ENCODE peak calls at places on chromosome 19, in eight cellular contexts. One of them, this sample, is unnamed.

GRCh38 chr19:784541-784940 is 12.7 kb upstream of the PTBP1 start:
- DNase-seq in foreskin fibroblast: no peak
- DNase-seq in left ventricle myocardium inferior: no peak
- DNase-seq in WTC11: no peak
- DNase-seq in progenitor cell of endocrine pancreas: no peak
- DNase-seq in neural progenitor cell: no peak
- DNase-seq in right atrium auricular region: no peak
- DNase-seq in AG04450: no peak
- DNase-seq in this sample: no peak

GRCh38 chr19:46727757-46728156 is 10.8 kb upstream of the PRKD2 start:
- DNase-seq in foreskin fibroblast: no peak
- DNase-seq in right atrium auricular region: no peak
- DNase-seq in AG04450: no peak
- DNase-seq in WTC11: no peak
- DNase-seq in neural progenitor cell: no peak
- DNase-seq in left ventricle myocardium inferior: no peak
- DNase-seq in progenitor cell of endocrine pancreas: no peak
- DNase-seq in this sample: no peak

GRCh38 chr19:1779604-1779973 is 26.3 kb downstream of the ONECUT3 start:
- DNase-seq in progenitor cell of endocrine pancreas: no peak
- DNase-seq in left ventricle myocardium inferior: no peak
- DNase-seq in WTC11: no peak
- DNase-seq in foreskin fibroblast: no peak
- DNase-seq in AG04450: no peak
- DNase-seq in right atrium auricular region: no peak
- DNase-seq in neural progenitor cell: no peak
- DNase-seq in this sample: no peak

GRCh38 chr19:1852294-1852646 is 4.0 kb upstream of the REXO1 start:
- DNase-seq in AG04450: no peak
- DNase-seq in progenitor cell of endocrine pancreas: no peak
- DNase-seq in right atrium auricular region: no peak
- DNase-seq in foreskin fibroblast: peak
- DNase-seq in WTC11: no peak
- DNase-seq in left ventricle myocardium inferior: no peak
- DNase-seq in neural progenitor cell: no peak
- DNase-seq in this sample: peak

GRCh38 chr19:40245506-40246128 is 19.1 kb upstream of the CCNP start:
- DNase-seq in neural progenitor cell: no peak
- DNase-seq in progenitor cell of endocrine pancreas: no peak
- DNase-seq in WTC11: no peak
- DNase-seq in foreskin fibroblast: no peak
- DNase-seq in left ventricle myocardium inferior: no peak
- DNase-seq in right atrium auricular region: no peak
- DNase-seq in AG04450: no peak
- DNase-seq in this sample: no peak

GRCh38 chr19:16988661-16989060 is 37.9 kb downstream of the CPAMD8 start:
- DNase-seq in AG04450: no peak
- DNase-seq in WTC11: no peak
- DNase-seq in progenitor cell of endocrine pancreas: no peak
- DNase-seq in right atrium auricular region: no peak
- DNase-seq in left ventricle myocardium inferior: no peak
- DNase-seq in foreskin fibroblast: no peak
- DNase-seq in neural progenitor cell: no peak
- DNase-seq in this sample: no peak

GRCh38 chr19:55674841-55675660 is at the start of gene EPN1:
- DNase-seq in foreskin fibroblast: peak
- DNase-seq in AG04450: peak
- DNase-seq in left ventricle myocardium inferior: peak
- DNase-seq in WTC11: peak
- DNase-seq in progenitor cell of endocrine pancreas: peak
- DNase-seq in right atrium auricular region: peak
- DNase-seq in neural progenitor cell: peak
- DNase-seq in this sample: peak

GRCh38 chr19:46953955-46954501 is 65.6 kb upstream of the NPAS1 start:
- DNase-seq in neural progenitor cell: no peak
- DNase-seq in AG04450: no peak
- DNase-seq in progenitor cell of endocrine pancreas: no peak
- DNase-seq in WTC11: no peak
- DNase-seq in foreskin fibroblast: no peak
- DNase-seq in right atrium auricular region: no peak
- DNase-seq in left ventricle myocardium inferior: no peak
- DNase-seq in this sample: no peak

GRCh38 chr19:33125929-33126388 is 6.0 kb upstream of the WDR88 start:
- DNase-seq in left ventricle myocardium inferior: no peak
- DNase-seq in foreskin fibroblast: peak
- DNase-seq in right atrium auricular region: peak
- DNase-seq in WTC11: peak
- DNase-seq in progenitor cell of endocrine pancreas: no peak
- DNase-seq in neural progenitor cell: peak
- DNase-seq in AG04450: peak
- DNase-seq in this sample: peak

GRCh38 chr19:15866646-15867045 is 31.2 kb downstream of the CYP4F2 start:
- DNase-seq in AG04450: no peak
- DNase-seq in foreskin fibroblast: no peak
- DNase-seq in neural progenitor cell: no peak
- DNase-seq in left ventricle myocardium inferior: no peak
- DNase-seq in right atrium auricular region: no peak
- DNase-seq in WTC11: no peak
- DNase-seq in progenitor cell of endocrine pancreas: no peak
- DNase-seq in this sample: no peak

GRCh38 chr19:16112778-16113177 is 1.1 kb downstream of the RAB8A start:
- DNase-seq in right atrium auricular region: no peak
- DNase-seq in foreskin fibroblast: no peak
- DNase-seq in neural progenitor cell: no peak
- DNase-seq in WTC11: no peak
- DNase-seq in AG04450: no peak
- DNase-seq in left ventricle myocardium inferior: no peak
- DNase-seq in progenitor cell of endocrine pancreas: no peak
- DNase-seq in this sample: no peak

GRCh38 chr19:30023330-30023729 is 81.3 kb downstream of the URI1 start:
- DNase-seq in right atrium auricular region: no peak
- DNase-seq in left ventricle myocardium inferior: no peak
- DNase-seq in neural progenitor cell: no peak
- DNase-seq in WTC11: no peak
- DNase-seq in foreskin fibroblast: no peak
- DNase-seq in progenitor cell of endocrine pancreas: no peak
- DNase-seq in AG04450: no peak
- DNase-seq in this sample: no peak

GRCh38 chr19:934865-935422 is 9.1 kb downstream of the ARID3A start:
- DNase-seq in neural progenitor cell: no peak
- DNase-seq in left ventricle myocardium inferior: peak
- DNase-seq in AG04450: no peak
- DNase-seq in WTC11: no peak
- DNase-seq in right atrium auricular region: peak
- DNase-seq in foreskin fibroblast: peak
- DNase-seq in progenitor cell of endocrine pancreas: no peak
- DNase-seq in this sample: no peak

GRCh38 chr19:54109651-54110050 is 5.8 kb downstream of the TFPT start:
- DNase-seq in foreskin fibroblast: no peak
- DNase-seq in neural progenitor cell: no peak
- DNase-seq in AG04450: no peak
- DNase-seq in right atrium auricular region: no peak
- DNase-seq in left ventricle myocardium inferior: no peak
- DNase-seq in WTC11: no peak
- DNase-seq in progenitor cell of endocrine pancreas: no peak
- DNase-seq in this sample: no peak

GRCh38 chr19:14442904-14443631 is 10.0 kb downstream of the PKN1 start:
- DNase-seq in AG04450: no peak
- DNase-seq in foreskin fibroblast: no peak
- DNase-seq in WTC11: no peak
- DNase-seq in progenitor cell of endocrine pancreas: no peak
- DNase-seq in neural progenitor cell: no peak
- DNase-seq in right atrium auricular region: no peak
- DNase-seq in left ventricle myocardium inferior: no peak
- DNase-seq in this sample: no peak

GRCh38 chr19:4970558-4971423 is 1.9 kb downstream of the KDM4B start:
- DNase-seq in AG04450: no peak
- DNase-seq in right atrium auricular region: no peak
- DNase-seq in foreskin fibroblast: peak
- DNase-seq in WTC11: no peak
- DNase-seq in neural progenitor cell: peak
- DNase-seq in left ventricle myocardium inferior: peak
- DNase-seq in progenitor cell of endocrine pancreas: no peak
- DNase-seq in this sample: no peak

GRCh38 chr19:13152854-13153626 is 2.8 kb downstream of the IER2 start:
- DNase-seq in foreskin fibroblast: peak
- DNase-seq in right atrium auricular region: peak
- DNase-seq in AG04450: peak
- DNase-seq in WTC11: peak
- DNase-seq in progenitor cell of endocrine pancreas: peak
- DNase-seq in left ventricle myocardium inferior: peak
- DNase-seq in neural progenitor cell: peak
- DNase-seq in this sample: peak

GRCh38 chr19:7979011-7979410 is 26.4 kb downstream of the ELAVL1 start:
- DNase-seq in neural progenitor cell: no peak
- DNase-seq in left ventricle myocardium inferior: no peak
- DNase-seq in progenitor cell of endocrine pancreas: no peak
- DNase-seq in foreskin fibroblast: no peak
- DNase-seq in right atrium auricular region: no peak
- DNase-seq in AG04450: no peak
- DNase-seq in WTC11: no peak
- DNase-seq in this sample: no peak

GRCh38 chr19:46015080-46015960 is 7.5 kb downstream of the PGLYRP1 start:
- DNase-seq in foreskin fibroblast: peak
- DNase-seq in WTC11: peak
- DNase-seq in right atrium auricular region: no peak
- DNase-seq in left ventricle myocardium inferior: peak
- DNase-seq in progenitor cell of endocrine pancreas: peak
- DNase-seq in AG04450: no peak
- DNase-seq in neural progenitor cell: peak
- DNase-seq in this sample: peak

GRCh38 chr19:13978306-13978705 is 26.0 kb downstream of the DCAF15 start:
- DNase-seq in left ventricle myocardium inferior: peak
- DNase-seq in progenitor cell of endocrine pancreas: peak
- DNase-seq in foreskin fibroblast: peak
- DNase-seq in neural progenitor cell: peak
- DNase-seq in WTC11: peak
- DNase-seq in right atrium auricular region: peak
- DNase-seq in AG04450: no peak
- DNase-seq in this sample: peak

GRCh38 chr19:16894080-16894479 is 5.3 kb downstream of the F2RL3 start:
- DNase-seq in WTC11: no peak
- DNase-seq in right atrium auricular region: no peak
- DNase-seq in left ventricle myocardium inferior: no peak
- DNase-seq in foreskin fibroblast: no peak
- DNase-seq in progenitor cell of endocrine pancreas: no peak
- DNase-seq in neural progenitor cell: no peak
- DNase-seq in AG04450: no peak
- DNase-seq in this sample: no peak

GRCh38 chr19:38952395-38953165 is 21.8 kb downstream of the MRPS12 start:
- DNase-seq in AG04450: no peak
- DNase-seq in foreskin fibroblast: peak
- DNase-seq in right atrium auricular region: no peak
- DNase-seq in WTC11: peak
- DNase-seq in neural progenitor cell: peak
- DNase-seq in left ventricle myocardium inferior: no peak
- DNase-seq in progenitor cell of endocrine pancreas: no peak
- DNase-seq in this sample: peak
- TF ChIP-seq CTCF in AG04450: peak
- TF ChIP-seq CTCF in foreskin fibroblast: no peak
- TF ChIP-seq CTCF in right atrium auricular region: no peak
- TF ChIP-seq CTCF in WTC11: peak
- TF ChIP-seq CTCF in neural progenitor cell: peak
- TF ChIP-seq CTCF in left ventricle myocardium inferior: peak
- TF ChIP-seq CTCF in progenitor cell of endocrine pancreas: peak
- TF ChIP-seq CTCF in this sample: peak

DNA sequence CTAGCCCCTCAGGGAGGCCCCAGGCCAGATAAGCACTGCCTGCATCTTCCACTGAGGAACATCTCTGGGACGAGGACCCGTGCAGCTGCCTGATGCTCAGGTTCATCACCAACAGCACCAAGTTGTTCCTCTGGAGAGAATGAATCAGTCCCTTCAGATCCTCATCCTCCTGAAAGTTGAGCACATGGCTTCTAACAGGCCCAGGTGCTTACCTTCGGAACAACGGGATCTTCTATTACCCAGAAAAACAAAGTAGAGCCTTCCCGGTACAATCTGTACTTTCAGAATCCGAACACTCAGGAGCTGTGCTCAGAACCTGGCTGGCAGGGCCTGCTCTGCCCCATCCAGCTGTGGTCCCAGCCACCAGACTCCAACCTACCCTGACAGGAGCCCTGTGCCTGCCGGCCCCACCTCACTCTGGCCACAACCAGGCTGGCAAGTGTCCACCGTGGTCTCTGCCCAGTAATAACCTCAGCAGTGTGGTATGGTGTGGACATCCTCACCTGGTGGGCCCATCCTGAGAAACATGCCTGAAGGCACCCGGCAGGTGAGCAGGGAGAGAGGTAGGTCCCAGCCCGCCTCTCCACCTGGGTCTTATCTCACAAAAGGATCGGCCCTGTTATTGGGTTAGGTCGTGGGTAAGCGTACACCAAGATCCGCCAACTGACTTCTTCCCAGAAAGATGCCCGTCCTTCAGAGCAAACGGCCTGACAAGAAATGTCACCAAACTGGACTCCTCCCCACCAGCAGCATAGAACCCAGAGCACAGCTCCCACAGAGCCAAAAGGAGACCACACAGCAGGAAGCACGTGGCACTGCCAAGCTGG is 34.1 kb downstream of the ELL start:
- DNase-seq in foreskin fibroblast: no peak
- DNase-seq in neural progenitor cell: no peak
- DNase-seq in AG04450: no peak
- DNase-seq in left ventricle myocardium inferior: no peak
- DNase-seq in progenitor cell of endocrine pancreas: no peak
- DNase-seq in WTC11: no peak
- DNase-seq in right atrium auricular region: no peak
- DNase-seq in this sample: no peak
- TF ChIP-seq CTCF in foreskin fibroblast: no peak
- TF ChIP-seq CTCF in neural progenitor cell: no peak
- TF ChIP-seq CTCF in AG04450: no peak
- TF ChIP-seq CTCF in left ventricle myocardium inferior: no peak
- TF ChIP-seq CTCF in progenitor cell of endocrine pancreas: no peak
- TF ChIP-seq CTCF in WTC11: no peak
- TF ChIP-seq CTCF in right atrium auricular region: no peak
- TF ChIP-seq CTCF in this sample: no peak

GRCh38 chr19:42199440-42200115 is 17.9 kb downstream of the DEDD2 start:
- DNase-seq in right atrium auricular region: no peak
- DNase-seq in left ventricle myocardium inferior: peak
- DNase-seq in neural progenitor cell: no peak
- DNase-seq in WTC11: peak
- DNase-seq in foreskin fibroblast: no peak
- DNase-seq in progenitor cell of endocrine pancreas: no peak
- DNase-seq in AG04450: no peak
- DNase-seq in this sample: peak
- TF ChIP-seq CTCF in right atrium auricular region: no peak
- TF ChIP-seq CTCF in left ventricle myocardium inferior: no peak
- TF ChIP-seq CTCF in neural progenitor cell: no peak
- TF ChIP-seq CTCF in WTC11: no peak
- TF ChIP-seq CTCF in foreskin fibroblast: no peak
- TF ChIP-seq CTCF in progenitor cell of endocrine pancreas: no peak
- TF ChIP-seq CTCF in AG04450: no peak
- TF ChIP-seq CTCF in this sample: peak

DNA sequence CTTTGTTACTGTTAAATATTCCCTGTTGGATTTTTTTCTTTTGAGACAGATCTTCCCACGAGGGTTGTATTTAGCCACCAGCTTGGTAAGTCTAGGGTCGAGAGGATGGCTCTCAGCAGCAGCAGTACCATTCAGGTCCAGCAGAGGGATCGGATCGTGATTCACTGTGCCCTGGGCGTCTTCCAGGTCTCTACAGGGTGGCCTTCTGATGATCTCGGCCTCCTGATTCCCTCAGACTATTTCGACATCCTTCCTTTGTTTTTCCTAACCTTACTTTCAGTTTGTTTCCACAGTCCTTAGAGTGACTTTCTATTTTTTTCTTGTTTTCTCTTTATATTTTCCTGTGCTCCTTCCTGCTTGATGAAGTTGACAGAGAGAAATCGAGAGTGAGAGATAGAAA is 1436.9 kb downstream of the UQCRFS1 start:
- DNase-seq in left ventricle myocardium inferior: no peak
- DNase-seq in WTC11: no peak
- DNase-seq in foreskin fibroblast: peak
- DNase-seq in progenitor cell of endocrine pancreas: no peak
- DNase-seq in right atrium auricular region: peak
- DNase-seq in AG04450: no peak
- DNase-seq in neural progenitor cell: no peak
- DNase-seq in this sample: peak
- TF ChIP-seq CTCF in left ventricle myocardium inferior: peak
- TF ChIP-seq CTCF in WTC11: no peak
- TF ChIP-seq CTCF in foreskin fibroblast: peak
- TF ChIP-seq CTCF in progenitor cell of endocrine pancreas: no peak
- TF ChIP-seq CTCF in right atrium auricular region: no peak
- TF ChIP-seq CTCF in AG04450: peak
- TF ChIP-seq CTCF in neural progenitor cell: peak
- TF ChIP-seq CTCF in this sample: peak